ENCODE peak calls at places on chromosomes 4 and X, in six cellular contexts. X is T-helper 1 cell; F is D341Med; C is NCI-H2029; A is activated T-cell treated with anti-CD3 and anti-CD28 coated beads for 24 hours; H is activated CD4-positive, alpha-beta T cell treated with anti-CD3 and anti-CD28 coated beads, Interleukin-2, amount 10 ng/mL, durations not matched to agents 7 days and 5 days. V is an unnamed sample.

GRCh38 chrX:275967-276587 is 5.1 kb upstream of the PLCXD1 start:
- DNase-seq in H (peak), A (peak), X (peak), F (peak), C (no peak), V (no peak)

GRCh38 chr4:76977731-76978350 is 28.3 kb downstream of the SEPTIN11 start:
- DNase-seq in C (no peak), X (no peak), A (no peak), F (no peak), H (no peak), V (no peak)

GRCh38 chrX:105150036-105150435 is 70.5 kb downstream of the TEX13A start:
- DNase-seq in H (no peak), F (no peak), X (no peak), A (no peak), C (no peak), V (no peak)

GRCh38 chrX:29225670-29226069 is 638.4 kb downstream of the IL1RAPL1 start:
- DNase-seq in C (no peak), H (no peak), F (no peak), X (no peak), A (no peak), V (no peak)

GRCh38 chr4:176342384-176342783 is 22.6 kb downstream of the SPCS3 start:
- DNase-seq in C (no peak), A (no peak), F (no peak), X (no peak), H (no peak), V (no peak)

GRCh38 chrX:97027384-97027922 is 143.7 kb downstream of the RPA4 start:
- DNase-seq in F (no peak), C (peak), X (no peak), A (no peak), H (no peak), V (no peak)

GRCh38 chr4:94447754-94448411 is 3.9 kb upstream of the PDLIM5 start:
- DNase-seq in H (no peak), X (no peak), F (no peak), C (no peak), A (no peak), V (no peak)

GRCh38 chr4:10006604-10007435 is 14.5 kb downstream of the SLC2A9 start:
- DNase-seq in A (no peak), H (no peak), X (no peak), C (peak), F (no peak), V (no peak)

GRCh38 chrX:22795680-22796079 is 204.1 kb upstream of the DDX53 start:
- DNase-seq in A (no peak), F (no peak), X (no peak), C (no peak), H (no peak), V (no peak)

GRCh38 chrX:110167952-110168451 is 149.9 kb downstream of the AMMECR1 start:
- DNase-seq in F (peak), H (peak), C (no peak), X (peak), A (peak), V (peak)

GRCh38 chrX:39755152-39756032 is 342.4 kb downstream of the BCOR start:
- DNase-seq in X (no peak), A (no peak), C (peak), F (no peak), H (no peak), V (no peak)

GRCh38 chr4:16079046-16079445 is 4.8 kb downstream of the PROM1 start:
- DNase-seq in A (no peak), C (no peak), F (peak), H (no peak), X (no peak), V (peak)

GRCh38 chrX:1389993-1390285 is 2.0 kb downstream of the SLC25A6 start:
- DNase-seq in H (no peak), F (no peak), X (no peak), A (no peak), C (no peak), V (no peak)

GRCh38 chr4:148163011-148163410 is 279.2 kb downstream of the NR3C2 start:
- DNase-seq in C (no peak), H (no peak), F (no peak), A (no peak), X (no peak), V (no peak)

GRCh38 chrX:69133561-69134542 is 31.4 kb downstream of the PJA1 start:
- DNase-seq in X (no peak), H (no peak), A (no peak), F (peak), C (no peak), V (peak)

GRCh38 chr4:113325876-113326615 is 276.6 kb downstream of the ANK2 start:
- DNase-seq in A (no peak), H (no peak), X (no peak), F (no peak), C (no peak), V (no peak)

GRCh38 chrX:118182050-118182449 is 65.4 kb upstream of the KLHL13 start:
- DNase-seq in H (no peak), F (no peak), C (no peak), A (no peak), X (no peak), V (no peak)

GRCh38 chrX:103276581-103277002 is at the start of gene TCEAL5:
- DNase-seq in X (no peak), F (no peak), A (no peak), C (no peak), H (no peak), V (peak)

GRCh38 chr4:39169426-39169825 is 12.9 kb upstream of the WDR19 start:
- DNase-seq in X (no peak), H (no peak), F (no peak), A (no peak), C (no peak), V (no peak)

GRCh38 chrX:26851981-26852380 is 611.2 kb downstream of the PPP4R3C start:
- DNase-seq in H (no peak), X (no peak), A (no peak), F (peak), C (no peak), V (peak)

GRCh38 chrX:48574270-48575266 is at the start of gene RBM3:
- DNase-seq in A (peak), H (peak), X (peak), C (peak), F (peak), V (peak)